ENCODE peak calls at places on chromosome 5, in four cellular contexts. One of them, this sample, is unnamed. For H3K4me1, the result is how much of the 10 kb centered on the place peaks cover.

GRCh38 chr5:151703780-151704179 is 17.1 kb upstream of the SPARC start:
- DNase-seq in HCT116: no peak
- DNase-seq in H1: no peak
- DNase-seq in neural progenitor cell: no peak
- DNase-seq in this sample: no peak

GRCh38 chr5:157100140-157100679 is 8.6 kb downstream of the HAVCR2 start:
- DNase-seq in neural progenitor cell: no peak
- DNase-seq in H1: no peak
- DNase-seq in HCT116: no peak
- DNase-seq in this sample: peak

GRCh38 chr5:24909210-24909609 is 264.4 kb upstream of the CDH10 start:
- DNase-seq in neural progenitor cell: no peak
- DNase-seq in H1: no peak
- DNase-seq in HCT116: no peak
- DNase-seq in this sample: no peak

GRCh38 chr5:18114161-18114802 is 480.0 kb downstream of the TAF11L14 start:
- DNase-seq in neural progenitor cell: no peak
- DNase-seq in HCT116: no peak
- DNase-seq in H1: no peak
- DNase-seq in this sample: no peak

GRCh38 chr5:77734885-77735284 is 41.3 kb downstream of the TBCA start:
- DNase-seq in HCT116: no peak
- DNase-seq in neural progenitor cell: no peak
- DNase-seq in H1: no peak
- DNase-seq in this sample: peak

GRCh38 chr5:36581070-36581469 is 25.3 kb upstream of the SLC1A3 start:
- DNase-seq in neural progenitor cell: no peak
- DNase-seq in H1: no peak
- DNase-seq in HCT116: no peak
- DNase-seq in this sample: no peak

GRCh38 chr5:16364906-16365305 is 100.7 kb downstream of the ZNF622 start:
- DNase-seq in HCT116: no peak
- DNase-seq in neural progenitor cell: no peak
- DNase-seq in H1: no peak
- DNase-seq in this sample: no peak

GRCh38 chr5:120375248-120375647 is 88.9 kb upstream of the PRR16 start:
- DNase-seq in HCT116: no peak
- DNase-seq in H1: no peak
- DNase-seq in neural progenitor cell: no peak
- DNase-seq in this sample: no peak

GRCh38 chr5:141872496-141873356 is 5.5 kb downstream of the PCDH1 start:
- DNase-seq in neural progenitor cell: peak
- DNase-seq in HCT116: no peak
- DNase-seq in H1: no peak
- DNase-seq in this sample: no peak

GRCh38 chr5:155728146-155728856 is 598.7 kb upstream of the SGCD start:
- DNase-seq in H1: no peak
- DNase-seq in neural progenitor cell: peak
- DNase-seq in HCT116: no peak
- DNase-seq in this sample: no peak

GRCh38 chr5:151675956-151676712 is 10.6 kb downstream of the SPARC start:
- DNase-seq in H1: no peak
- DNase-seq in HCT116: no peak
- DNase-seq in neural progenitor cell: no peak
- DNase-seq in this sample: peak

GRCh38 chr5:161625673-161626072 is 59.8 kb upstream of the GABRA6 start:
- DNase-seq in HCT116: no peak
- DNase-seq in H1: no peak
- DNase-seq in neural progenitor cell: no peak
- DNase-seq in this sample: no peak

DNA sequence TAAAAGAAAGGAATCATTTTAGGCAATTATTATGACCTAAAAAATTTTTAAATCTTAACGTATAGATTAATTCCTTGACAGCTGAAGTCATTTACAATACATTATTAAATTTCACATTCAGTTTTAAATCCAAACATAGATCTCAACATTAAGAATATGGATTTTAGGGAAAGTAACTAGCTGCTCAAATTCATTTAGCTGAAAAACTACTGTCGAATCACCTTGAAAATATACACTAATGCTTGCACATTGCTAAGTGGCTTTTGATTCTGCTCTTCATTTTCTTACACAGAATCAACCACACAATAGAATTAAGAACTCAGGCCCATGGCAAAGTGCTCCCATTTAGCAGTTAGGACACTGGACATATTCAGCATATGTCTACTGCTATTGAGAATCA is 454.2 kb downstream of the RAB3C start:
- DNase-seq in H1: no peak
- DNase-seq in neural progenitor cell: no peak
- DNase-seq in HCT116: no peak
- DNase-seq in this sample: no peak
- H3K4me1 ChIP-seq in H1: under half
- H3K4me1 ChIP-seq in neural progenitor cell: under half
- H3K4me1 ChIP-seq in HCT116: under half
- H3K4me1 ChIP-seq in this sample: under half

GRCh38 chr5:129460951-129461815 is 1.1 kb downstream of the ADAMTS19 start:
- DNase-seq in H1: no peak
- DNase-seq in HCT116: no peak
- DNase-seq in neural progenitor cell: peak
- DNase-seq in this sample: peak
- TF ChIP-seq EZH2 in H1: no peak
- TF ChIP-seq EZH2 in HCT116: no peak
- TF ChIP-seq EZH2 in neural progenitor cell: no peak
- TF ChIP-seq EZH2 in this sample: peak

DNA sequence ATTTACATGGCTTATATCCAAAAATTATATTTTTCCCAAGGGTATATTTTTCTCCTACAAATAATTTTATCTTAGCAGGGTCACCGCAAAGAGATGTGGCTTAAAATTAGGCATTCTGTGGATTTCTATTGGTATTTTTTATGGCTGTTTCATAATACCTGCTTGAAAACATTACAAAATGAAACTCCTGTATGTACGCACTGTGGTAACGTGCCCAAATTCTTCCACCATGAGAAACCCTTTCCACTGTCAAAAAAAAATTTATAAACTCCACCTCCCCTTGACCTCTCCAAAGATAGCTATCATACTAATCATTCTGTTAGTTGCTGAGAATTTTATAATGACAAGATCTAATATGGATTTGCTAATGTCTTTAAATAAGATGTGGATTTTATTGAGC is 245.0 kb downstream of the SPOCK1 start:
- DNase-seq in H1: no peak
- DNase-seq in neural progenitor cell: no peak
- DNase-seq in HCT116: no peak
- DNase-seq in this sample: no peak
- H3K4me2 ChIP-seq in H1: no peak
- H3K4me2 ChIP-seq in neural progenitor cell: no peak
- H3K4me2 ChIP-seq in HCT116: no peak
- H3K4me2 ChIP-seq in this sample: no peak

GRCh38 chr5:175483337-175483736 is 5.0 kb downstream of the SFXN1 start:
- DNase-seq in neural progenitor cell: no peak
- DNase-seq in H1: no peak
- DNase-seq in HCT116: no peak
- DNase-seq in this sample: no peak
- H3K4me1 ChIP-seq in neural progenitor cell: under half
- H3K4me1 ChIP-seq in H1: under half
- H3K4me1 ChIP-seq in HCT116: under half
- H3K4me1 ChIP-seq in this sample: under half

DNA sequence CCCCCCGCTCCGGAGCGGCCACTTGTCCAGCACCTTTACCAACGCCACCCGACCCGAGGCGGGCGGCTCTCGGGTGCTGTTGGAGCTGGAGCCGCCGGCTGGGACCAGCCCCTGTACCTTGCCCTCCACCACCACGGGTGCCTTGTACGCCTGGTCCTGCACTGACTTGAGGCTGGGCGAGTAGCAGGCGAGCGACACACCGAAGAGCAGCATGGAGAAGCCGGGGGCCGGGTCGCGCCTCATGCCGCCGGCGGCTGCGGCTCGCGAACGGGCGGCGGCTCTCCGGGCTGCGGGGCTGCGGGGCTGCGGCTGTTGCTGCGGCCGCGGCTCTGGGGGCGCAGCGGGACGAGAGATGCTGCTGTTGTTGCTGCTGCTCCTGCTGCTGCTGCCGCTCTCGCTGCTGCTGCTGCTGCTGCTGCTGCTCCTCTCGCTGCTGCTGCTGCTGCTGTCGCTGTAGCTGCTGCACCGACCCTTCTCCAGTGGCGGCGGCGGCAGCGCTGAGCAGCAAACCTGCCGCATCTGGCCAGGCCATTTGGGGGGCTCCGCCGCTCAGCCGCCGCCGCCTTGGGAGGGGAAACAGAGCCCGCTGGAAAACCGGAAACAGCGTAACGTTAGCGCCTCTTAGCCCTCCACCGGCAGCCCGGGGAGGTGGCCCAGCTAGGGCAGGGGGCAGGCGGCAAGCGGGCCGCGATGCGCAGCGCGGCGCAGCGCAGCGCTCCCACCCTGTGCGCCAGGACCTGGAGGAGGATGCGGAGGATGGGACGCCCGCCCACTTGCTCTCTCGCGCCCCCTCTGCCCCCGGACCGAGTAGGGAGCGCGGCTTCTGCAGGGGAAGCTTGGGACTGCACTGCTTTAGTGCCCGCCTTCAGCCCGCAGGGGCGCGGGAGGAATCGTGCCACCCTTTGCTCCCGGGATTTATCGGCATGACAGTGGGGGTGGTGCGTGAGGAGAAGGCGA is at the start of gene NRG2:
- DNase-seq in neural progenitor cell: peak
- DNase-seq in H1: peak
- DNase-seq in HCT116: peak
- DNase-seq in this sample: peak
- TF ChIP-seq EZH2 in neural progenitor cell: peak
- TF ChIP-seq EZH2 in H1: peak
- TF ChIP-seq EZH2 in HCT116: no peak
- TF ChIP-seq EZH2 in this sample: no peak